ENCODE peak calls at places on chromosomes 1 and 21, in ten cellular contexts. T is HuH-7.5; Q is left lung; N is anterior cingulate cortex; B is H7; Z is A172; V is T-cell; U is endothelial cell; R is activated CD4-positive, alpha-beta T cell treated with anti-CD3 and anti-CD28 coated beads, Interleukin-2, amount 50 U/mL, for 48 hours; G is DMS153. E is an unnamed sample.

GRCh38 chr1:115041654-115042053 is 12.0 kb downstream of the TSHB start:
- DNase-seq in R (no peak), V (no peak), U (no peak), Q (no peak), B (no peak), T (no peak), N (no peak), Z (no peak), G (no peak), E (no peak)

GRCh38 chr1:25624604-25625003 is 8.0 kb downstream of the MAN1C1 start:
- DNase-seq in T (no peak), Q (no peak), Z (no peak), R (no peak), N (no peak), V (no peak), B (no peak), G (no peak), U (no peak), E (no peak)

GRCh38 chr1:91440845-91441244 is 36.2 kb upstream of the HFM1 start:
- DNase-seq in G (no peak), V (no peak), U (no peak), Z (no peak), R (no peak), N (no peak), Q (no peak), B (peak), T (no peak), E (no peak)

GRCh38 chr1:110055493-110056283 is 14.8 kb downstream of the ALX3 start:
- DNase-seq in T (no peak), R (no peak), G (no peak), V (no peak), U (no peak), B (no peak), N (no peak), Q (no peak), Z (no peak), E (no peak)

GRCh38 chr1:151832318-151832984 is 849 bp upstream of the RORC start:
- DNase-seq in U (no peak), Q (peak), B (no peak), V (no peak), G (peak), Z (peak), N (peak), T (no peak), R (no peak), E (no peak)

GRCh38 chr1:226578946-226579639 is 30.5 kb downstream of the STUM start:
- DNase-seq in G (no peak), V (no peak), U (no peak), Q (no peak), N (no peak), T (no peak), B (no peak), Z (no peak), R (no peak), E (no peak)

GRCh38 chr1:175146535-175147213 is 45.9 kb downstream of the KIAA0040 start:
- DNase-seq in B (peak), V (peak), T (peak), N (peak), G (peak), U (peak), Q (peak), Z (peak), R (peak), E (peak)

GRCh38 chr1:214360525-214361164 is 79.7 kb downstream of the SMYD2 start:
- DNase-seq in B (no peak), Z (no peak), R (no peak), N (no peak), Q (no peak), T (no peak), G (no peak), U (no peak), V (no peak), E (no peak)

GRCh38 chr1:186983327-186983726 is 154.6 kb downstream of the PLA2G4A start:
- DNase-seq in B (no peak), Z (no peak), N (no peak), V (no peak), U (no peak), T (no peak), G (no peak), R (no peak), Q (no peak), E (no peak)

GRCh38 chr1:52636701-52637695 is 4.0 kb downstream of the SHISAL2A start:
- DNase-seq in G (no peak), T (no peak), Z (peak), B (no peak), N (no peak), V (peak), Q (no peak), U (no peak), R (peak), E (peak)

GRCh38 chr1:206445116-206445515 is 25.2 kb upstream of the IKBKE start:
- DNase-seq in B (no peak), T (no peak), V (no peak), G (no peak), Q (no peak), N (no peak), R (no peak), Z (no peak), U (no peak), E (no peak)

GRCh38 chr21:31548688-31549087 is 110.8 kb upstream of the SOD1 start:
- DNase-seq in U (no peak), R (no peak), B (no peak), N (no peak), T (no peak), G (no peak), Z (no peak), Q (no peak), V (no peak), E (no peak)

GRCh38 chr1:34787461-34788420 is 5.1 kb upstream of the GJA4 start:
- DNase-seq in B (peak), R (no peak), N (no peak), Z (no peak), V (no peak), G (no peak), T (no peak), Q (no peak), U (peak), E (no peak)

GRCh38 chr1:215290018-215290417 is 207.5 kb downstream of the KCNK2 start:
- DNase-seq in Q (no peak), V (no peak), B (no peak), U (no peak), G (no peak), N (no peak), R (no peak), T (no peak), Z (no peak), E (no peak)

GRCh38 chr1:229156819-229157218 is 114.1 kb upstream of the RAB4A start:
- DNase-seq in G (peak), R (no peak), Z (peak), U (peak), B (peak), N (no peak), Q (no peak), T (peak), V (no peak), E (no peak)

GRCh38 chr1:29959356-29959755 is 723.0 kb downstream of the PTPRU start:
- DNase-seq in N (no peak), U (no peak), G (no peak), V (no peak), B (no peak), R (no peak), Z (no peak), T (no peak), Q (no peak), E (no peak)

GRCh38 chr1:195251900-195252299 is 1356.3 kb downstream of the KCNT2 start:
- DNase-seq in Q (no peak), B (no peak), N (no peak), T (no peak), Z (no peak), G (no peak), U (no peak), V (no peak), R (no peak), E (no peak)

GRCh38 chr1:36486436-36487335 is 4.0 kb upstream of the CSF3R start:
- DNase-seq in Q (peak), U (no peak), V (no peak), R (no peak), N (peak), Z (no peak), B (no peak), G (peak), T (peak), E (no peak)

GRCh38 chr1:230661976-230662375 is 19.7 kb downstream of the COG2 start:
- DNase-seq in Q (no peak), G (no peak), N (no peak), T (no peak), V (no peak), Z (no peak), R (no peak), B (no peak), U (no peak), E (no peak)

GRCh38 chr1:39788758-39789570 is at the start of gene BMP8B:
- DNase-seq in Z (no peak), G (peak), R (peak), N (peak), V (peak), T (peak), Q (peak), B (peak), U (peak), E (peak)

GRCh38 chr1:154158307-154159125 is 3.6 kb upstream of the NUP210L start:
- DNase-seq in Z (no peak), U (no peak), R (no peak), T (no peak), Q (no peak), B (no peak), G (no peak), V (no peak), N (no peak), E (no peak)

GRCh38 chr1:43267291-43267805 is 2.4 kb upstream of the TMEM125 start:
- DNase-seq in Z (no peak), B (no peak), Q (no peak), N (no peak), V (no peak), U (no peak), R (no peak), T (no peak), G (no peak), E (no peak)

GRCh38 chr1:53376742-53377437 is 49.0 kb upstream of the LRP8 start:
- DNase-seq in G (peak), R (no peak), V (no peak), U (no peak), Q (no peak), N (no peak), Z (no peak), T (no peak), B (peak), E (no peak)

GRCh38 chr1:51600954-51601353 is 15.9 kb upstream of the OSBPL9 start:
- DNase-seq in G (no peak), U (no peak), T (no peak), B (no peak), R (no peak), V (no peak), N (no peak), Q (no peak), Z (no peak), E (no peak)

GRCh38 chr1:193658711-193659110 is 472.3 kb upstream of the B3GALT2 start:
- DNase-seq in B (no peak), U (no peak), G (no peak), T (no peak), Q (no peak), R (no peak), Z (no peak), N (peak), V (no peak), E (no peak)

GRCh38 chr1:94955767-94956632 is 29.1 kb upstream of the CNN3 start:
- DNase-seq in T (no peak), R (no peak), Z (no peak), V (no peak), B (no peak), N (no peak), G (no peak), U (no peak), Q (no peak), E (no peak)

GRCh38 chr1:208864366-208864965 is 620.3 kb upstream of the PLXNA2 start:
- DNase-seq in R (no peak), B (no peak), N (no peak), Z (no peak), Q (no peak), U (no peak), G (no peak), T (no peak), V (no peak), E (no peak)

E was measured in T-helper 2 cell treated with Interferon-gamma antibody and Interleukin-4, amounts not matched to agents 5 μg/mL and 100 μg/mL, for 36 hours.